ENCODE peak calls at places on chromosomes 7 and 10, in four cellular contexts. S is K562, P is GM12878, T is HepG2. U is an unnamed sample.
A peak's percentile ranks its signal among the peaks of the same experiment; 100 is the strongest.

GRCh38 chr7:133828906-133829305 is 298.2 kb upstream of the LRGUK start:
- DNase-seq in T (no peak), P (no peak), S (no peak), U (no peak)

GRCh38 chr7:20797174-20798080 is 10.7 kb upstream of the SP8 start:
- DNase-seq in S (peak; percentile 73), P (no peak), T (no peak), U (peak; percentile 57)

GRCh38 chr10:689433-690226 is at the start of gene DIP2C:
- DNase-seq in T (peak; percentile 16), S (no peak), P (no peak), U (peak; percentile 88)

GRCh38 chr7:1509226-1509625 is 5.0 kb upstream of the INTS1 start:
- DNase-seq in T (no peak), P (no peak), S (no peak), U (no peak)

GRCh38 chr7:47474937-47475879 is 106.7 kb downstream of the TNS3 start:
- DNase-seq in T (peak; percentile 98), S (peak; percentile 50), P (peak; percentile 32), U (peak; percentile 52)

GRCh38 chr7:133796778-133797177 is 330.4 kb upstream of the LRGUK start:
- DNase-seq in T (no peak), P (no peak), S (no peak), U (no peak)

GRCh38 chr10:63767512-63767911 is 246.3 kb downstream of the REEP3 start:
- DNase-seq in S (peak; percentile 9), T (peak; percentile 4), P (no peak), U (no peak)

GRCh38 chr10:100743626-100744135 is 1.7 kb upstream of the PAX2 start:
- DNase-seq in S (peak; percentile 70), T (peak; percentile 47), P (no peak), U (peak; percentile 84)

GRCh38 chr10:60422809-60423208 is 33.1 kb upstream of the ANK3 start:
- DNase-seq in P (no peak), S (no peak), T (peak; percentile 84), U (no peak)

GRCh38 chr7:1712907-1713501 is 42.9 kb downstream of the ELFN1 start:
- DNase-seq in T (no peak), S (no peak), P (no peak), U (no peak)

GRCh38 chr7:80629023-80629422 is 9.4 kb upstream of the CD36 start:
- DNase-seq in T (no peak), P (no peak), S (no peak), U (no peak)

GRCh38 chr7:38069052-38069451 is 109.0 kb upstream of the STARD3NL start:
- DNase-seq in P (no peak), T (no peak), S (no peak), U (no peak)

GRCh38 chr7:114243019-114243507 is 171.6 kb upstream of the FOXP2 start:
- DNase-seq in S (no peak), P (no peak), T (no peak), U (no peak)

GRCh38 chr7:44959433-44959951 is 19.3 kb downstream of the MYO1G start:
- DNase-seq in P (no peak), S (peak; percentile 63), T (no peak), U (no peak)

GRCh38 chr10:31368724-31369123 is 49.7 kb downstream of the ZEB1 start:
- DNase-seq in P (no peak), S (no peak), T (no peak), U (no peak)

GRCh38 chr7:100367251-100367620 is 6.1 kb upstream of the PILRA start:
- DNase-seq in P (no peak), T (no peak), S (no peak), U (no peak)

GRCh38 chr10:74542077-74542476 is 284.3 kb upstream of the KAT6B start:
- DNase-seq in S (no peak), P (no peak), T (no peak), U (no peak)

GRCh38 chr7:25953859-25954258 is 198.1 kb upstream of the NFE2L3 start:
- DNase-seq in T (no peak), S (no peak), P (no peak), U (no peak)

GRCh38 chr10:4909118-4909517 is 54.1 kb upstream of the AKR1C1 start:
- DNase-seq in S (no peak), T (no peak), P (no peak), U (no peak)

GRCh38 chr7:1641661-1642260 is 28.3 kb upstream of the ELFN1 start:
- DNase-seq in S (no peak), P (no peak), T (no peak), U (no peak)

GRCh38 chr7:480531-481218 is 39.0 kb downstream of the PDGFA start:
- DNase-seq in S (peak; percentile 54), P (no peak), T (no peak), U (no peak)

GRCh38 chr10:88070080-88070880 is 206.9 kb downstream of the PTEN start:
- DNase-seq in S (no peak), P (peak; percentile 92), T (no peak), U (peak; percentile 15)

GRCh38 chr7:4794591-4795350 is 19.3 kb downstream of the AP5Z1 start:
- DNase-seq in T (no peak), P (no peak), S (no peak), U (no peak)

GRCh38 chr10:23294638-23295247 is 49.9 kb downstream of the C10orf67 start:
- DNase-seq in S (peak; percentile 8), T (no peak), P (no peak), U (no peak)

GRCh38 chr7:55953707-55954475 is 2.2 kb downstream of the MRPS17 start:
- DNase-seq in P (no peak), S (no peak), T (no peak), U (no peak)

GRCh38 chr7:21568762-21569161 is 25.9 kb downstream of the DNAH11 start:
- DNase-seq in T (peak; percentile 2), S (peak; percentile 9), P (no peak), U (peak; percentile 29)

GRCh38 chr7:129368389-129368986 is 65.7 kb upstream of the STRIP2 start:
- DNase-seq in P (peak; percentile 55), T (no peak), S (no peak), U (no peak)

GRCh38 chr10:114131094-114131493 is 42.9 kb downstream of the CCDC186 start:
- DNase-seq in T (no peak), P (peak; percentile 9), S (no peak), U (no peak)
- TF ChIP-seq BHLHE40 in T (no peak), P (no peak), S (no peak), U (no peak)

GRCh38 chr10:93701903-93702277 is 502 bp downstream of the FRA10AC1 start:
- DNase-seq in S (peak; percentile 20), T (peak; percentile 7), P (no peak), U (peak; percentile 17)
- TF ChIP-seq TARDBP in S (no peak), T (no peak), P (no peak), U (no peak)

GRCh38 chr7:151426486-151426905 is 13.4 kb downstream of the CRYGN start:
- DNase-seq in P (no peak), S (no peak), T (no peak), U (peak; percentile 63)
- TF ChIP-seq FOXM1 in P (no peak), S (no peak), T (no peak), U (no peak)

GRCh38 chr10:68331455-68332258 is at the start of gene HNRNPH3:
- DNase-seq in P (peak; percentile 93), S (peak; percentile 100), T (peak; percentile 92), U (peak; percentile 97)

GRCh38 chr10:68330852-68331454 is 911 bp upstream of the HNRNPH3 start:
- DNase-seq in P (no peak), T (no peak), S (peak; percentile 54), U (no peak)

GRCh38 chr10:68333452-68333851 is 724 bp upstream of the PBLD start:
- DNase-seq in S (no peak), P (no peak), T (no peak), U (no peak)

GRCh38 chr10:68333058-68333395 is 299 bp upstream of the PBLD start:
- DNase-seq in T (peak; percentile 5), P (no peak), S (no peak), U (no peak)

DNA sequence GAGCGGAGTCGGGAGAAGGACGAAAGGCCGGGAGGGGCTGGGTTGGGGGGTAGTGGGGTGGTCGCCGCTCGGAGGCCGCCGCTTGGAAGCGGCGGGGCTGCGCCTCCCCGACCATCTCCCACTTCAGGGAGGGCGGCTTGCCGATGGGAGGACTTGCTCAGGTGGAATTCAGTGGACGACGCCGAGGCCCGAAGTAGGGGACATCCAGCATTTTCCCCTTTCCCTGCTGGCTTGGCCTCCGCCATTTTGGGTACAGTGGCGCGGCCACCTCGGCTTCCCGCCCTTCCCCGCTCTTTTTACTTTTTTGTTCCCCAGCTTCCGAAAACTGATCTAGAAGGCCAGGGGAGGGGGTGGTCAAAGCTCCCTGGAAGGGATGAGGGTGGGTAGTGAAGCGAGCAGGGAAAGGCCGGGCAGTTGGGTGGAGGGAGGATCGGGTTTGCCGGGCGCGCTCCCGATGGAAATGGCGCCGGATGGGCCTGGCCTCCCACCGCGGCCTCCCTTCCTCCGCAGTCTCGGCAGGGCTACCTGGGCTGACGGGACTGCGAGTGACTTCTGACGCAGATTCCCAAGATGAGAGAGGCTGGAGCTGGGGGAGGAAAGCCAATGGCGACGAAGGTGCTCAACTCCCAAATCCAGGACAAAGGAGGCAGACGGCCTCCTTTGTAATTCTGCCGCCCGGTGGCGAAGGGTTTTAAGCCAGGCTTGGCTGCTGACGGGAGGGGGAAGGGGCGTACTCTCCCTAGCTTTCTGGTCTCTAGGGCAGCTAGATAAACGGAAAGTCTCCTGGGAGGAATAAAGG is at the start of gene PBLD:
- DNase-seq in S (peak; percentile 94), P (no peak), T (peak; percentile 71), U (peak; percentile 68)
- TF ChIP-seq BHLHE40 in S (peak; percentile 52), P (no peak), T (no peak), U (no peak)

DNA sequence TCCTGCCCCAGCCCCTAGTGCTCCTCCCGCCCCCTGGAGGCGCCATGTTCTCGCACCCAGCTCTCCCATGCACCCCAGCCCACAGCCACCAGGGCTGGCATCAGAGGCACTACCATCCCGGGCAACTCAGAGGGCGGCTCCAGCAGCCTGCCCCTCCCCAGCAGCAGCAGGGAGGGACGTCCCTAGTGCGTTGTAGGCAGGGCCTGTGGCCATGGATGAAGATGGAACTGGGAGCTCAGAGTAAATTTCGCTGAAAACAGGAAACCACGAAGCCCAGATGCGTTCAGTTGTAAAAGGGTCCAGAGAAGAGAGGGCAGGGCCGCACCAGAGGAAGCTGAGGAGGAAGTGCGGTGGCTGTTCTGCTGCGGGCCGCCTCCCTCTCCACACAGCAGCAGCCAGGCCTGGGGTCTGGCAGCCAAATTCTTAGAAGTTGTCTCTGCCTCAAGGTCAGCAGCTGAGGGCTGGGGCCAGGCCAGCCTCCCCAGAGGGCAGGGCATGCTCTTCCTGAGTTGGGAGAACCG is 24.6 kb downstream of the VSIR start:
- DNase-seq in P (peak; percentile 58), T (no peak), S (peak; percentile 55), U (no peak)
- TF ChIP-seq TARDBP in P (no peak), T (no peak), S (no peak), U (no peak)